ENCODE peak calls at places on chromosome 9, in five cellular contexts. Y is GM12878, C is A549, Z is H1, J is K562. W is an unnamed sample.

GRCh38 chr9:136744747-136745146 is 2.0 kb upstream of the LCN10 start:
- DNase-seq in C (no peak), Z (no peak), J (no peak), Y (no peak), W (no peak)

GRCh38 chr9:136492978-136493522 is 10.2 kb upstream of the SEC16A start:
- DNase-seq in C (no peak), Z (no peak), J (no peak), Y (no peak), W (no peak)

GRCh38 chr9:96258967-96259366 is 43.0 kb downstream of the HSD17B3 start:
- DNase-seq in Y (no peak), Z (no peak), J (no peak), C (no peak), W (no peak)

GRCh38 chr9:129495422-129496186 is 125.3 kb downstream of the C9orf50 start:
- DNase-seq in Z (peak; percentile 99), C (peak; percentile 97), Y (no peak), J (peak; percentile 98), W (peak; percentile 86)

GRCh38 chr9:2777454-2777853 is 60.1 kb downstream of the KCNV2 start:
- DNase-seq in Y (no peak), C (no peak), Z (no peak), J (no peak), W (no peak)

GRCh38 chr9:29208670-29209069 is 1635.4 kb upstream of the C9orf72 start:
- DNase-seq in C (peak; percentile 13), Y (no peak), Z (no peak), J (no peak), W (no peak)

GRCh38 chr9:21078702-21079101 is 960 bp upstream of the IFNB1 start:
- DNase-seq in Y (no peak), J (no peak), C (peak; percentile 21), Z (no peak), W (no peak)

GRCh38 chr9:127983847-127984289 is 3.1 kb upstream of the EEIG1 start:
- DNase-seq in J (no peak), Y (peak; percentile 76), Z (no peak), C (no peak), W (no peak)

GRCh38 chr9:79403495-79403894 is 168.3 kb upstream of the TLE4 start:
- DNase-seq in Y (no peak), C (no peak), J (no peak), Z (no peak), W (no peak)

GRCh38 chr9:3576358-3576757 is 50.6 kb upstream of the RFX3 start:
- DNase-seq in Z (no peak), J (no peak), C (no peak), Y (no peak), W (no peak)

GRCh38 chr9:107286057-107286456 is 3.0 kb downstream of the RAD23B start:
- DNase-seq in J (no peak), C (peak; percentile 34), Z (no peak), Y (no peak), W (peak; percentile 64)

GRCh38 chr9:116646661-116647514 is 40.2 kb upstream of the TRIM32 start:
- DNase-seq in Z (no peak), Y (no peak), C (peak; percentile 53), J (no peak), W (peak; percentile 37)

GRCh38 chr9:98962181-98962560 is 18.5 kb downstream of the COL15A1 start:
- DNase-seq in C (no peak), J (no peak), Z (no peak), Y (no peak), W (no peak)

GRCh38 chr9:108761530-108762347 is 94.0 kb downstream of the ACTL7B start:
- DNase-seq in Y (no peak), Z (peak; percentile 71), J (peak; percentile 79), C (peak; percentile 50), W (peak; percentile 47)

GRCh38 chr9:129333613-129333960 is 155.5 kb upstream of the IER5L start:
- DNase-seq in J (no peak), Z (peak; percentile 59), C (peak; percentile 94), Y (no peak), W (peak; percentile 31)

GRCh38 chr9:7303932-7304331 is 495.6 kb downstream of the DMAC1 start:
- DNase-seq in Y (no peak), C (no peak), Z (no peak), J (no peak), W (no peak)

GRCh38 chr9:38443181-38443580 is 18.9 kb upstream of the IGFBPL1 start:
- DNase-seq in J (no peak), Y (no peak), C (peak; percentile 76), Z (no peak), W (peak; percentile 81)

GRCh38 chr9:78468231-78468630 is 171.3 kb downstream of the PSAT1 start:
- DNase-seq in J (no peak), Y (no peak), C (no peak), Z (no peak), W (no peak)

GRCh38 chr9:136075881-136076678 is 19.0 kb downstream of the NACC2 start:
- DNase-seq in Z (no peak), J (no peak), Y (no peak), C (no peak), W (no peak)

GRCh38 chr9:38067892-38068615 is 973 bp downstream of the SHB start:
- DNase-seq in Y (no peak), C (no peak), J (peak; percentile 49), Z (peak; percentile 59), W (no peak)

GRCh38 chr9:22119537-22120167 is 110.5 kb upstream of the CDKN2B start:
- DNase-seq in J (no peak), C (no peak), Z (no peak), Y (no peak), W (peak; percentile 21)

GRCh38 chr9:34550681-34551270 is 28.0 kb upstream of the ENHO start:
- DNase-seq in Y (no peak), J (no peak), Z (peak; percentile 35), C (no peak), W (no peak)

GRCh38 chr9:84297162-84297821 is 43.3 kb downstream of the SLC28A3 start:
- DNase-seq in C (no peak), J (no peak), Z (no peak), Y (no peak), W (no peak)

GRCh38 chr9:121455527-121456239 is 44.0 kb downstream of the GGTA1 start:
- DNase-seq in C (no peak), Z (no peak), Y (no peak), J (peak; percentile 21), W (no peak)

GRCh38 chr9:38412751-38413150 is 11.5 kb downstream of the IGFBPL1 start:
- DNase-seq in Z (no peak), Y (no peak), J (no peak), C (no peak), W (no peak)

GRCh38 chr9:72551306-72551705 is 29.9 kb downstream of the TMC1 start:
- DNase-seq in Y (no peak), J (no peak), C (no peak), Z (no peak), W (no peak)

GRCh38 chr9:93035821-93036351 is 22.6 kb upstream of the SUSD3 start:
- DNase-seq in J (peak; percentile 45), Z (no peak), Y (no peak), C (no peak), W (no peak)

GRCh38 chr9:106953166-106953565 is 90.2 kb downstream of the ZNF462 start:
- DNase-seq in J (no peak), C (peak; percentile 50), Z (no peak), Y (no peak), W (no peak)

GRCh38 chr9:5040730-5041389 is 55.8 kb downstream of the JAK2 start:
- DNase-seq in J (no peak), C (no peak), Y (no peak), Z (no peak), W (no peak)

GRCh38 chr9:129610473-129611301 is 10.2 kb downstream of the C9orf50 start:
- DNase-seq in Y (no peak), Z (peak; percentile 96), C (peak; percentile 74), J (peak; percentile 76), W (peak; percentile 48)

GRCh38 chr9:137669261-137669672 is 50.5 kb downstream of the EHMT1 start:
- DNase-seq in Z (no peak), Y (no peak), J (peak; percentile 69), C (peak; percentile 45), W (no peak)

GRCh38 chr9:26669641-26670040 is 223.0 kb downstream of the CAAP1 start:
- DNase-seq in Y (no peak), Z (no peak), J (no peak), C (no peak), W (no peak)
- TF ChIP-seq EP300 in Y (no peak), Z (no peak), J (no peak), C (no peak), W (no peak)

GRCh38 chr9:89177401-89178161 is 1.0 kb downstream of the SHC3 start:
- DNase-seq in Z (peak; percentile 75), C (no peak), J (no peak), Y (no peak), W (no peak)
- TF ChIP-seq HDAC2 in Z (no peak), C (no peak), J (no peak), Y (no peak), W (no peak)

GRCh38 chr9:69016366-69017096 is 2.6 kb upstream of the PRKACG start:
- DNase-seq in C (no peak), Y (no peak), Z (no peak), J (no peak), W (no peak)

GRCh38 chr9:69014013-69014412 is at the start of gene PRKACG:
- DNase-seq in Y (no peak), C (no peak), Z (no peak), J (no peak), W (no peak)

GRCh38 chr9:69013404-69013727 is 547 bp downstream of the PRKACG start:
- DNase-seq in C (no peak), Z (no peak), J (no peak), Y (no peak), W (no peak)

GRCh38 chr9:69009708-69010107 is 4.2 kb downstream of the PRKACG start:
- DNase-seq in J (no peak), Z (no peak), C (no peak), Y (no peak), W (no peak)

DNA sequence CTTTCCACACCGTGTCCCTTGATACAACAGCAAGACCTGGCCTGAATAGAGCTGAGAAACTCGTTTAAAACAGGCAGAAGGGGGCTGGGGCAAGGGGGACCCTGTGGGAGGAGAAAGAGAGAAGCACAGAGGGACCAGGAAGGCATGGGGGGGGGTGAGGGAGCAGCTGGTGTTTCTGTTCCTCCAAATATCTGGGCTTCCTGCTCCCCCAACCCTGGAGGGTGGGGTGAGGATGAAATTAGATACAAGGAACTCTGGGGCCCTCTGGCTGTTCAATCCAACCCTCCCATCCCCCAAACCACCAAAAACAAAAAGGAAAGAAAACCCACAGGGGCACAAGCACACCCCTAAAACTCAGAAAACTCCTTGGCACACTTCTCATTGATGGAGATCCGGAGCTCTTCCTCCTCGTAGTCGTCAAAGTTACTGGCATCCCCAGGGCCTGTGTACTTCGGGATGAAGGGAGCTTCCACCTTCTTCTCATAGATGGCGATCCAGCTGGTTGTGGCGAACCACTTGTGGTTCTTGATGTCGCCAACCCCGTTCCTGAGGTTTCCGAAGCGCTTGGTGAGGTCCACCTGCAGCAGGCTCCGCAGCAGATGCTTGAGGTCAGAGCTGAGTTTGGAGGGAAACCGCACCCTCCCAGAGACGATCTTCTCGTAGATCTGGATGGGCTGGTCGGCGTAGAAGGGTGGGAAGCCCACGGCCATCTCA is 1.1 kb downstream of the PRKACG start:
- DNase-seq in Y (no peak), C (no peak), Z (no peak), J (no peak), W (no peak)
- TF ChIP-seq EP300 in Y (no peak), C (no peak), Z (no peak), J (no peak), W (no peak)

DNA sequence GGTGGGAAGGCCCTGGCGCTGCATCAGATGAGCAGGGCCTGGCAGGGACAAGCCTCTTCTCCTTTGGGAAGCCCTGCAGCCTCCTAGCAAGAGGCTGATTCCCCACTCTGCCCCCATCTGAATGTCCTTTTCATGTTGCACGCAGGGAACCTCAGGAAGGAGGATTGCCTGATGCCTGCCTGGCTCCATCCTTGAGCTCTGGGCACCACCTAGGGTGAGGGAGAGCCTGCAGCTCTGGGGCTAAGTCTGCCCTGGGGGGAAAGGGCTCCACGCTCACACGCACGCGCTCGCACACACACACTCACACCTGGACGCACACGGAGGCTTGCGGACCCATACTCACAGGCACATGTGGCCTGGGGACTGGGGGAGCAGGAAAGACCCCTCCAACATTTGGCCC is 86.6 kb downstream of the LMX1B start:
- DNase-seq in C (no peak), Y (no peak), Z (no peak), J (no peak), W (no peak)
- TF ChIP-seq HDAC2 in C (no peak), Y (no peak), Z (no peak), J (no peak), W (no peak)